ENCODE peak calls at places on chromosomes 1 and 21, in six cellular contexts. One of them, this sample, is unnamed.

GRCh38 chr1:224526771-224527170 is 89.3 kb upstream of the CNIH3 start:
- DNase-seq in BJ: no peak
- DNase-seq in GM12865: no peak
- DNase-seq in keratinocyte: no peak
- DNase-seq in astrocyte of the spinal cord: no peak
- DNase-seq in cardiac fibroblast: no peak
- DNase-seq in this sample: no peak

GRCh38 chr1:5886140-5886483 is 106.1 kb downstream of the NPHP4 start:
- DNase-seq in BJ: no peak
- DNase-seq in GM12865: no peak
- DNase-seq in keratinocyte: no peak
- DNase-seq in astrocyte of the spinal cord: no peak
- DNase-seq in cardiac fibroblast: no peak
- DNase-seq in this sample: no peak

GRCh38 chr1:222394224-222394623 is 153.7 kb downstream of the HHIPL2 start:
- DNase-seq in BJ: no peak
- DNase-seq in GM12865: peak; percentile 5
- DNase-seq in keratinocyte: no peak
- DNase-seq in astrocyte of the spinal cord: no peak
- DNase-seq in cardiac fibroblast: no peak
- DNase-seq in this sample: no peak

GRCh38 chr1:155776414-155776813 is 80.6 kb downstream of the GON4L start:
- DNase-seq in BJ: no peak
- DNase-seq in GM12865: no peak
- DNase-seq in keratinocyte: no peak
- DNase-seq in astrocyte of the spinal cord: no peak
- DNase-seq in cardiac fibroblast: peak; percentile 41
- DNase-seq in this sample: no peak

GRCh38 chr1:21242846-21243245 is 47.4 kb downstream of the ECE1 start:
- DNase-seq in BJ: no peak
- DNase-seq in GM12865: no peak
- DNase-seq in keratinocyte: no peak
- DNase-seq in astrocyte of the spinal cord: no peak
- DNase-seq in cardiac fibroblast: no peak
- DNase-seq in this sample: no peak

GRCh38 chr21:42844411-42845113 is 34.8 kb downstream of the WDR4 start:
- DNase-seq in BJ: no peak
- DNase-seq in GM12865: no peak
- DNase-seq in keratinocyte: no peak
- DNase-seq in astrocyte of the spinal cord: peak; percentile 2
- DNase-seq in cardiac fibroblast: no peak
- DNase-seq in this sample: no peak

GRCh38 chr1:8941906-8942305 is 3.8 kb upstream of the CA6 start:
- DNase-seq in BJ: peak; percentile 11
- DNase-seq in GM12865: no peak
- DNase-seq in keratinocyte: peak; percentile 11
- DNase-seq in astrocyte of the spinal cord: peak; percentile 81
- DNase-seq in cardiac fibroblast: peak; percentile 83
- DNase-seq in this sample: no peak

GRCh38 chr1:19814681-19815503 is at the start of gene RNF186:
- DNase-seq in BJ: no peak
- DNase-seq in GM12865: no peak
- DNase-seq in keratinocyte: no peak
- DNase-seq in astrocyte of the spinal cord: no peak
- DNase-seq in cardiac fibroblast: no peak
- DNase-seq in this sample: no peak

GRCh38 chr1:3907621-3908165 is 7.6 kb upstream of the C1orf174 start:
- DNase-seq in BJ: no peak
- DNase-seq in GM12865: no peak
- DNase-seq in keratinocyte: no peak
- DNase-seq in astrocyte of the spinal cord: no peak
- DNase-seq in cardiac fibroblast: no peak
- DNase-seq in this sample: no peak

GRCh38 chr1:199272690-199273089 is 633.9 kb downstream of the PTPRC start:
- DNase-seq in BJ: peak; percentile 79
- DNase-seq in GM12865: peak; percentile 81
- DNase-seq in keratinocyte: peak; percentile 35
- DNase-seq in astrocyte of the spinal cord: peak; percentile 96
- DNase-seq in cardiac fibroblast: peak; percentile 95
- DNase-seq in this sample: peak; percentile 78

GRCh38 chr1:117658676-117659075 is 52.8 kb downstream of the TENT5C start:
- DNase-seq in BJ: no peak
- DNase-seq in GM12865: peak; percentile 89
- DNase-seq in keratinocyte: no peak
- DNase-seq in astrocyte of the spinal cord: no peak
- DNase-seq in cardiac fibroblast: no peak
- DNase-seq in this sample: no peak

GRCh38 chr1:150548632-150549495 is at the start of gene ADAMTSL4:
- DNase-seq in BJ: no peak
- DNase-seq in GM12865: peak; percentile 66
- DNase-seq in keratinocyte: no peak
- DNase-seq in astrocyte of the spinal cord: peak; percentile 83
- DNase-seq in cardiac fibroblast: peak; percentile 81
- DNase-seq in this sample: no peak

GRCh38 chr1:150973258-150973825 is 1.3 kb downstream of the CERS2 start:
- DNase-seq in BJ: no peak
- DNase-seq in GM12865: peak; percentile 33
- DNase-seq in keratinocyte: no peak
- DNase-seq in astrocyte of the spinal cord: no peak
- DNase-seq in cardiac fibroblast: no peak
- DNase-seq in this sample: no peak

GRCh38 chr1:15213333-15213732 is 33.7 kb upstream of the FHAD1 start:
- DNase-seq in BJ: no peak
- DNase-seq in GM12865: no peak
- DNase-seq in keratinocyte: no peak
- DNase-seq in astrocyte of the spinal cord: peak; percentile 22
- DNase-seq in cardiac fibroblast: no peak
- DNase-seq in this sample: no peak

GRCh38 chr1:29655945-29656866 is 419.9 kb downstream of the PTPRU start:
- DNase-seq in BJ: no peak
- DNase-seq in GM12865: no peak
- DNase-seq in keratinocyte: no peak
- DNase-seq in astrocyte of the spinal cord: no peak
- DNase-seq in cardiac fibroblast: no peak
- DNase-seq in this sample: no peak
- TF ChIP-seq CTCF in BJ: peak; percentile 50
- TF ChIP-seq CTCF in GM12865: peak; percentile 37
- TF ChIP-seq CTCF in keratinocyte: peak; percentile 50
- TF ChIP-seq CTCF in astrocyte of the spinal cord: peak; percentile 55
- TF ChIP-seq CTCF in cardiac fibroblast: peak; percentile 25
- TF ChIP-seq CTCF in this sample: peak; percentile 79

DNA sequence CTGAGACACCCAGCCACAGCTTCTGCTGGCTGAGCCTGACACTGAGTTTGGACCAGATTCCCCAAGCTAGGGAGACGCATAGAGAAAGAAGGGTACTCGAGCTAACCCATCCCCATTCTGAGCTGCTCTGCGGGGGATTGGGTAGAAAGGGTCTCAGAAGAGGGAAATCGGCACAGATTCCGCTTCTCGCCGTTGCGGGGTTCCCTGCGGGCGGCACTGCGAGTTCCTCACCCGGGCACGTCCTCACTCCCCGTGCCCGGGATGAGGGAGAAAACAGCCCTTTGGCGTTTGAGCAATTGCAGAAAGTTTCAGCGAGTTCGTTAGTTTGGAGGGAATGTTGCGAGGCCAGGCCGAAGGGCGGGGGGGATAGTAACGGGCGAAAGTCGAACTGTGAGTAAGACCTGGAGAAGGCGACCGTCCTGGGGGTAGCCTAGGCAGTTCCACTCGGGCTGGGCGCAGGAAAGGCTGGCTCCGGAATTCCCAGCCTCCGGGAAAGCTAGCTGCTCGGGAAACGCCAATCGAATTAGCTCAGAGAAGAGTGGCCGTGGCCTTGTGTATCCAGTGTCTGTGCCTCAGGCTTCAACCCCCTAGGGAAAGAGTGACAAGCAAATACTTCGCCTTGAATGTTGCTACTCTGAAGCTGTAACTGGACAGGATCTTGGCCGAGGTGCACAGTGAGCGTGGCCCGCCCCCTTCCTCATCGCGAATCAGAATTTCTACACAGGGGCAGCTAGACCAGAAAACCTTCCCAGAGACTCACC is 717 bp downstream of the PTGFR start:
- DNase-seq in BJ: no peak
- DNase-seq in GM12865: no peak
- DNase-seq in keratinocyte: no peak
- DNase-seq in astrocyte of the spinal cord: peak; percentile 53
- DNase-seq in cardiac fibroblast: peak; percentile 51
- DNase-seq in this sample: peak; percentile 25
- H3K4me3 ChIP-seq in BJ: peak overlapping the region; percentile 56
- H3K4me3 ChIP-seq in GM12865: no peak overlapping the region
- H3K4me3 ChIP-seq in keratinocyte: peak overlapping the region; percentile 52
- H3K4me3 ChIP-seq in astrocyte of the spinal cord: peak overlapping the region; percentile 73
- H3K4me3 ChIP-seq in cardiac fibroblast: peak overlapping the region; percentile 70
- H3K4me3 ChIP-seq in this sample: peak overlapping the region; percentile 75

DNA sequence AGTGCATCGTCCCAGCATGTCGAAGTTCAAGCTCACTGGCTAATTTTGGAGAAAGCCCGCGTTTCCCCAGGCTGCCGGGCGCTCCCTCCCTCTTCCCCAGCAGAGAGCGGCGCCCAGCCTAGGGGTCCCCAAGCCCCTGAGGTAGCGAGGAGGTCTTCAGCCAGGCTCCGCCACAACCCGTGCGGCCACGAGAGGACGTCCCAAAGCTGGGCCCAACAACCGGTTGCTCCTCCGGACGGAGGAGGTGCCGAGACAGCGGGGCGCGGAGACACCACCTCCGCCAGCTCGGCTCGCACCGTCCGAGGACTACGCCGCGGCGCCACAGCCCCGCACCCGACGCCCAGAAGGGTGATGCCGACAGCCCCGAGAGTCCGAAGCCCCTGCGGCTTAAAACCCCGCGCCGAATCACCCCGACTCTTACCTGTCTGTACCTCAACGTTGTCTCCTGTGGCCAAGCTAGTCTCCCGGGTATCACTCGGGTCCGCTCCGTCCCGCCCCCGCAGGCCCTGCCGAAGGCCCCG is at the start of gene DENND2C:
- DNase-seq in BJ: no peak
- DNase-seq in GM12865: no peak
- DNase-seq in keratinocyte: no peak
- DNase-seq in astrocyte of the spinal cord: no peak
- DNase-seq in cardiac fibroblast: no peak
- DNase-seq in this sample: no peak
- TF ChIP-seq CTCF in BJ: peak; percentile 22
- TF ChIP-seq CTCF in GM12865: peak; percentile 26
- TF ChIP-seq CTCF in keratinocyte: no peak
- TF ChIP-seq CTCF in astrocyte of the spinal cord: no peak
- TF ChIP-seq CTCF in cardiac fibroblast: peak; percentile 1
- TF ChIP-seq CTCF in this sample: no peak

GRCh38 chr21:33396436-33396835 is 6.8 kb upstream of the IFNGR2 start:
- DNase-seq in BJ: no peak
- DNase-seq in GM12865: no peak
- DNase-seq in keratinocyte: no peak
- DNase-seq in astrocyte of the spinal cord: no peak
- DNase-seq in cardiac fibroblast: no peak
- DNase-seq in this sample: no peak

GRCh38 chr21:33394260-33394659 is 9.0 kb upstream of the IFNGR2 start:
- DNase-seq in BJ: no peak
- DNase-seq in GM12865: peak; percentile 35
- DNase-seq in keratinocyte: no peak
- DNase-seq in astrocyte of the spinal cord: no peak
- DNase-seq in cardiac fibroblast: no peak
- DNase-seq in this sample: no peak

GRCh38 chr21:33396966-33397365 is 6.2 kb upstream of the IFNGR2 start:
- DNase-seq in BJ: no peak
- DNase-seq in GM12865: no peak
- DNase-seq in keratinocyte: no peak
- DNase-seq in astrocyte of the spinal cord: peak; percentile 86
- DNase-seq in cardiac fibroblast: peak; percentile 94
- DNase-seq in this sample: no peak

GRCh38 chr21:33393348-33393747 is 9.9 kb upstream of the IFNGR2 start:
- DNase-seq in BJ: no peak
- DNase-seq in GM12865: no peak
- DNase-seq in keratinocyte: no peak
- DNase-seq in astrocyte of the spinal cord: no peak
- DNase-seq in cardiac fibroblast: no peak
- DNase-seq in this sample: no peak

DNA sequence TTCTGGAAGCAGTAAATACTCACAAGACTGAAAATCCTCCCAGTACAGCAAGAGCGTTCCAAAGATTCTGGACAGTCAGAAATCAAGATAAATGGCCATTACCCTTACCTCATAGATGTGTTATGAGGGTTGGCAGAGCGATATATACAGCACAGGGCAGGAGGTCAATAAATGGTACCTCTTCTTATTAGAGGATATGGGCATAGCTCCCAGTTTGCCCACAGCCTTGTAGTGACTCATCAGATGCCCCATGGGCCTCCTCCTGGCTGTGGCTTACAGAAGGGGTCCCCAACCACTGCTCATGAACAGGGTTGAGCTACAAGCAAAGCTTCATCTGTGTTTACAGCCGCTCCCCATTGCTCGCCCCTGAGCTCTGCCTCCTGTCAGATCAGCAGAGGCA is 7.3 kb upstream of the IFNGR2 start:
- DNase-seq in BJ: no peak
- DNase-seq in GM12865: no peak
- DNase-seq in keratinocyte: no peak
- DNase-seq in astrocyte of the spinal cord: peak; percentile 54
- DNase-seq in cardiac fibroblast: no peak
- DNase-seq in this sample: no peak
- H3K4me3 ChIP-seq in BJ: no peak overlapping the region
- H3K4me3 ChIP-seq in GM12865: no peak overlapping the region
- H3K4me3 ChIP-seq in keratinocyte: no peak overlapping the region
- H3K4me3 ChIP-seq in astrocyte of the spinal cord: no peak overlapping the region
- H3K4me3 ChIP-seq in cardiac fibroblast: no peak overlapping the region
- H3K4me3 ChIP-seq in this sample: no peak overlapping the region

GRCh38 chr1:58065520-58065919 is 481.0 kb downstream of the OMA1 start:
- DNase-seq in BJ: no peak
- DNase-seq in GM12865: peak; percentile 5
- DNase-seq in keratinocyte: no peak
- DNase-seq in astrocyte of the spinal cord: no peak
- DNase-seq in cardiac fibroblast: no peak
- DNase-seq in this sample: no peak
- TF ChIP-seq CTCF in BJ: no peak
- TF ChIP-seq CTCF in GM12865: no peak
- TF ChIP-seq CTCF in keratinocyte: no peak
- TF ChIP-seq CTCF in astrocyte of the spinal cord: no peak
- TF ChIP-seq CTCF in cardiac fibroblast: no peak
- TF ChIP-seq CTCF in this sample: peak; percentile 4

DNA sequence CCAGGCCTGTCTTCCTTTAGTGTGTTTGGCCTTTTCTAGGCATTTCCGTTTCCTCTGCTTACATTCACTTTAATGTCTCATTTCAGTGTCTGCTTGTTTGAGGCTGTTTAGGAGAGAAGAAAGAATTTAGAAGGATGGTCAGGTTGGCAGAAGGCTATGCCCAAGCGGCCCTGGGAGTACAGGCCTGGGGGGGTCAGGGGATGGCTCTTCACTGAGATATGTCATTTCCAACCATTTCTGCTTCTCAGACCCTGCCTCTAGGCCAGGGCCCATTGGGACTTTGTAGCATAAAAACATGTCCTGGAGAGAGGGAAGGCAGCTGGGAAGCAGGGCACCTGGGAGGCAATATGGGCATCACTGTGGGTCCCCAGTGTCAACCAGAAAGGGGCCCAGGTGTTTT is 86.0 kb downstream of the DDX20 start:
- DNase-seq in BJ: no peak
- DNase-seq in GM12865: no peak
- DNase-seq in keratinocyte: no peak
- DNase-seq in astrocyte of the spinal cord: no peak
- DNase-seq in cardiac fibroblast: no peak
- DNase-seq in this sample: no peak
- H3K4me3 ChIP-seq in BJ: no peak overlapping the region
- H3K4me3 ChIP-seq in GM12865: no peak overlapping the region
- H3K4me3 ChIP-seq in keratinocyte: no peak overlapping the region
- H3K4me3 ChIP-seq in astrocyte of the spinal cord: no peak overlapping the region
- H3K4me3 ChIP-seq in cardiac fibroblast: no peak overlapping the region
- H3K4me3 ChIP-seq in this sample: no peak overlapping the region